ENCODE peak calls at places on chromosomes 5 and 9, in nine cellular contexts. G is esophagus squamous epithelium; U is stimulated activated CD8-positive, alpha-beta memory T cell treated with anti-CD3 and anti-CD28 coated beads, Interleukin-2, amount 100 ng/mL, for 1 hour; X is NCI-H524; D is activated CD8-positive, alpha-beta memory T cell treated with anti-CD3 and anti-CD28 coated beads for 4 hours; K is HEK293T; H is PC-3; Y is NCI-H1417 treated with DMSO at 0.1 percent for 48 hours; Z is HuH-7.5. C is an unnamed sample.

GRCh38 chr5:72410896-72411295 is 90.7 kb downstream of the PTCD2 start:
- DNase-seq in G (no peak), U (no peak), X (no peak), D (no peak), K (no peak), H (no peak), Y (no peak), Z (no peak), C (no peak)

GRCh38 chr5:120035815-120036577 is 406.6 kb downstream of the FAM170A start:
- DNase-seq in G (no peak), U (no peak), X (no peak), D (no peak), K (no peak), H (no peak), Y (no peak), Z (no peak), C (no peak)

GRCh38 chr9:136138566-136138965 is 19.9 kb upstream of the TMEM250 start:
- DNase-seq in G (no peak), U (no peak), X (peak), D (no peak), K (peak), H (peak), Y (no peak), Z (peak), C (no peak)

GRCh38 chr5:87770016-87770415 is 357.3 kb upstream of the CCNH start:
- DNase-seq in G (no peak), U (no peak), X (no peak), D (no peak), K (no peak), H (no peak), Y (no peak), Z (no peak), C (no peak)

GRCh38 chr9:692636-693459 is 148.6 kb upstream of the DMRT1 start:
- DNase-seq in G (no peak), U (no peak), X (no peak), D (no peak), K (no peak), H (no peak), Y (no peak), Z (no peak), C (no peak)

GRCh38 chr5:17714186-17714585 is 79.9 kb downstream of the TAF11L14 start:
- DNase-seq in G (no peak), U (no peak), X (no peak), D (no peak), K (no peak), H (no peak), Y (no peak), Z (no peak), C (no peak)

GRCh38 chr5:137069358-137069757 is 429.8 kb downstream of the SPOCK1 start:
- DNase-seq in G (no peak), U (no peak), X (no peak), D (no peak), K (no peak), H (no peak), Y (no peak), Z (no peak), C (no peak)

GRCh38 chr9:71909887-71910601 is 949 bp downstream of the ABHD17B start:
- DNase-seq in G (no peak), U (peak), X (peak), D (no peak), K (peak), H (peak), Y (no peak), Z (peak), C (peak)

C was measured in T47D.